ENCODE peak calls at places on chromosome 10, in nine cellular contexts. K is HCT116, I is neural progenitor cell, X is H9, O is endothelial cell of umbilical vein, N is fibroblast of lung, R is astrocyte, D is mammary epithelial cell, H is mesenchymal stem cell. S is an unnamed sample. For H3K9me3, the result is how much of the 10 kb centered on the place peaks cover.

GRCh38 chr10:16777473-16778370 is 39.5 kb downstream of the RSU1 start:
- DNase-seq in I (peak), K (peak), D (peak), H (peak), N (peak), X (no peak), O (peak), R (peak), S (peak)

GRCh38 chr10:97549587-97550322 is 22.8 kb upstream of the ANKRD2 start:
- DNase-seq in O (no peak), D (peak), K (no peak), I (peak), R (no peak), N (no peak), X (peak), H (peak), S (no peak)

GRCh38 chr10:48526371-48526821 is 78.5 kb downstream of the ARHGAP22 start:
- DNase-seq in N (peak), X (peak), O (peak), H (peak), K (no peak), R (peak), D (peak), I (peak), S (no peak)

GRCh38 chr10:125797999-125798662 is 22.5 kb upstream of the MMP21 start:
- DNase-seq in N (no peak), R (no peak), O (no peak), I (no peak), X (no peak), K (no peak), H (no peak), D (no peak), S (no peak)

GRCh38 chr10:97426776-97427570 is 982 bp downstream of the PGAM1 start:
- DNase-seq in K (no peak), R (no peak), N (peak), O (peak), I (peak), D (no peak), X (no peak), H (peak), S (no peak)

GRCh38 chr10:34931216-34931615 is 116.1 kb upstream of the PARD3 start:
- DNase-seq in D (no peak), O (no peak), I (no peak), K (no peak), X (no peak), R (no peak), N (no peak), H (no peak), S (no peak)

GRCh38 chr10:57018452-57018851 is 657.4 kb upstream of the ZWINT start:
- DNase-seq in K (no peak), H (no peak), R (no peak), I (no peak), O (no peak), N (no peak), X (no peak), D (no peak), S (no peak)

GRCh38 chr10:23275355-23275754 is 69.2 kb downstream of the C10orf67 start:
- DNase-seq in I (no peak), D (no peak), K (no peak), R (no peak), X (no peak), N (no peak), O (no peak), H (no peak), S (no peak)

GRCh38 chr10:81548160-81548559 is 326.8 kb upstream of the NRG3 start:
- DNase-seq in O (no peak), H (no peak), D (no peak), N (no peak), X (peak), K (no peak), R (no peak), I (peak), S (no peak)

GRCh38 chr10:94983555-94983954 is 45.1 kb downstream of the CYP2C9 start:
- DNase-seq in O (no peak), R (no peak), H (no peak), X (no peak), N (no peak), I (peak), D (no peak), K (no peak), S (no peak)

GRCh38 chr10:113947138-113948011 is 92.9 kb downstream of the NHLRC2 start:
- DNase-seq in O (no peak), N (peak), H (no peak), R (peak), X (no peak), D (no peak), I (no peak), K (no peak), S (peak)

GRCh38 chr10:114030140-114030539 is 13.5 kb upstream of the ADRB1 start:
- DNase-seq in X (no peak), D (peak), H (no peak), K (peak), R (no peak), I (no peak), O (no peak), N (no peak), S (no peak)

GRCh38 chr10:73517166-73517888 is 21.5 kb upstream of the PPP3CB start:
- DNase-seq in I (no peak), O (no peak), X (no peak), D (no peak), N (peak), H (peak), R (peak), K (no peak), S (no peak)

GRCh38 chr10:120460776-120461175 is 3.7 kb downstream of the PLPP4 start:
- DNase-seq in H (peak), R (peak), I (no peak), X (no peak), K (no peak), N (peak), O (peak), D (peak), S (no peak)

GRCh38 chr10:121524138-121524817 is 74.0 kb downstream of the FGFR2 start:
- DNase-seq in K (no peak), I (no peak), D (no peak), H (no peak), N (no peak), O (no peak), R (no peak), X (no peak), S (no peak)

GRCh38 chr10:86403183-86403797 is 36.7 kb upstream of the GRID1 start:
- DNase-seq in N (no peak), R (no peak), D (no peak), O (no peak), K (no peak), I (no peak), X (no peak), H (no peak), S (no peak)

GRCh38 chr10:127928021-127928806 is 21.3 kb downstream of the PTPRE start:
- DNase-seq in R (peak), I (no peak), H (peak), O (peak), N (peak), D (no peak), K (no peak), X (no peak), S (no peak)

GRCh38 chr10:15267496-15267895 is 99.0 kb upstream of the NMT2 start:
- DNase-seq in I (no peak), R (no peak), H (no peak), K (no peak), O (no peak), D (no peak), X (no peak), N (no peak), S (peak)

GRCh38 chr10:372566-372965 is 237.3 kb downstream of the ZMYND11 start:
- DNase-seq in I (no peak), H (no peak), R (no peak), X (no peak), K (no peak), O (no peak), D (no peak), N (no peak), S (no peak)

GRCh38 chr10:125264752-125265578 is 104.6 kb upstream of the CTBP2 start:
- DNase-seq in D (peak), X (no peak), O (no peak), I (no peak), K (no peak), R (no peak), N (no peak), H (no peak), S (peak)

GRCh38 chr10:12730809-12731519 is 270.5 kb downstream of the CCDC3 start:
- DNase-seq in H (peak), O (no peak), X (no peak), R (no peak), I (no peak), K (no peak), D (no peak), N (no peak), S (no peak)

GRCh38 chr10:6844251-6844650 is 264.2 kb upstream of the PRKCQ start:
- DNase-seq in R (no peak), O (no peak), K (no peak), D (no peak), H (no peak), I (no peak), N (no peak), X (no peak), S (no peak)

GRCh38 chr10:76393875-76394706 is 962.7 kb downstream of the LRMDA start:
- DNase-seq in K (no peak), I (no peak), N (peak), X (no peak), H (no peak), D (no peak), R (no peak), O (no peak), S (no peak)

GRCh38 chr10:22932626-22933370 is 4.9 kb downstream of the ARMC3 start:
- DNase-seq in H (no peak), I (no peak), R (no peak), D (no peak), N (no peak), X (no peak), O (no peak), K (no peak), S (peak)

GRCh38 chr10:58963723-58964124 is 212.7 kb upstream of the PHYHIPL start:
- DNase-seq in I (peak), H (no peak), R (no peak), N (no peak), O (no peak), K (no peak), D (no peak), X (peak), S (no peak)

GRCh38 chr10:96249264-96249663 is 22.1 kb downstream of the BLNK start:
- DNase-seq in I (no peak), X (no peak), R (no peak), O (no peak), H (no peak), N (no peak), D (no peak), K (no peak), S (no peak)

GRCh38 chr10:89702121-89702480 is 711 bp downstream of the KIF20B start:
- DNase-seq in O (no peak), R (no peak), K (no peak), D (peak), H (peak), N (peak), X (no peak), I (peak), S (peak)

DNA sequence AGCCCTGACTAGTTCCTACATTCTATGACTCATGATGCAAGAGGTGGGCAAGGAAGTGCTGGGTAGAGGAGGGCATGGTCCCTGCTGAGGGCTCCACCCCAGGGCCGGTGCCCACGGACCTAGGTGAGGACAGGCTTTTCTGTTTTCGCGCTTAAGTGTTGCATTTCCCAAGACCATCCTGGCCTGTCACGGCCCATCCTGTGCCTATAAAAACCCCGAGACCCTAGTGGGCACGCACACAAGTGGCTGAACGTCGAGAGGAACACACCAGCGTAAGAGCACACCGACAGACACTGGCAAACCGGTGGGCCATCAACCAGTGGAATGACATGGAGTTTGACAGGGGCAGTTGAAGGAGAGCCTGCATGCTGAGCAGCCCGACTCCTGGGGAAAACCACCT is 680.7 kb upstream of the GHITM start:
- DNase-seq in N (no peak), R (no peak), I (no peak), O (no peak), X (no peak), H (no peak), K (no peak), D (no peak), S (no peak)
- H3K9me3 ChIP-seq in N (under half), R (under half), I (under half), O (under half), X (under half), H (under half), K (under half), D (under half), S (under half)

GRCh38 chr10:28130267-28130666 is 131.4 kb upstream of the ODAD2 start:
- DNase-seq in O (peak), R (peak), X (no peak), D (peak), H (peak), K (no peak), I (no peak), N (peak), S (no peak)
- H2AFZ ChIP-seq in O (peak), R (no peak), X (no peak), D (peak), H (no peak), K (no peak), I (no peak), N (no peak), S (no peak)

GRCh38 chr10:105187243-105187642 is 546.2 kb downstream of the SORCS3 start:
- DNase-seq in H (no peak), R (peak), D (no peak), K (no peak), O (no peak), X (no peak), I (peak), N (peak), S (no peak)
- H3K9me3 ChIP-seq in H (under half), R (under half), D (under half), K (under half), O (under half), X (under half), I (under half), N (under half), S (under half)

DNA sequence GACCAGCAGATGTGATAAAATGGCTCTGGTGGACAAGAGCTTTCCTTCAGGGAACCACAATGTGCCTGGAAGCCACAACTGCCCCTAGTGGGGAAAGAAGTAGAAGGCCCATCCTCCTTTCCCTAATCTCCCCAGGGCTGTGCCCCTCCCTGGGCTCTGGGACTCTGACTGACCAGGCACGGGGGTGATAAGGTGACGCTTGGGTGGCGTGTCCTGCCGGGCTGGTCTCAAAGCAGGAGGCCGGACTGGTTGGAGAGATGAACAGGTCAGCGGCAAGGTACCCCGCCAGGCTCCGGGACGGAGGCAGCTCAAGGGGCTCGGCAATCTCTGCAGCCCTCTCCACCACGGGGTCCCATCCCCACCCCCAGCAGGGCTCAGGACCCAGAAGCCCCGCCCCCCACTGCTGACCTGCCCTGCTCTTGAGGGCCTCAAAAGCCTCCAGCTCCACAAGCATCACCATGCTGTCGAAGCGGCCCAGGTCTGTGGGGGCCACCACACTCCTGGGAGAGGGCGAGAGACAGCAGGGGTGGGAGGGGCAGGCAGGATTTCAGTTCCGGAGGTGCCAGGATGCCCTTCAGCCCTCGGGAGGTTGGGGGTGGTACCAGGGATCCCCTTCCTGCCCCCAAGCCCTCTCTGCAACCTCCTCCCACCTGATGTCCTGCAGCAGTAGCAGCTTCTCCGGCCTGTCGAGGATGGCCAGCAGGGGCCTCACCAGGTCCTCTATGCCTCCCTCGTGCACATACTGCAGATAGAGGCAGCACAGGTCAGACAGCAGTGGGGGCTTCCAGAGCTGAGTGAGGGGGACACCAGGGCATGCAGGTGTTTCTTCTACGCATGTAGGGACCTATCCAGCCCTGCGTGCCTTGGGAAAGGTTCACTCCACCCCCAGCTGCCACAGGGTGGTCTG is 12.2 kb downstream of the LZTS2 start:
- DNase-seq in K (no peak), I (peak), O (no peak), X (peak), N (no peak), D (no peak), H (peak), R (no peak), S (no peak)
- H2AFZ ChIP-seq in K (no peak), I (no peak), O (no peak), X (no peak), N (no peak), D (no peak), H (no peak), R (peak), S (no peak)

GRCh38 chr10:131155218-131155902 is 156.2 kb downstream of the TCERG1L start:
- DNase-seq in I (no peak), H (no peak), R (no peak), N (no peak), X (no peak), O (no peak), K (no peak), D (no peak), S (no peak)
- H3K9me3 ChIP-seq in I (under half), H (under half), R (under half), N (under half), X (under half), O (under half), K (under half), D (under half), S (under half)

DNA sequence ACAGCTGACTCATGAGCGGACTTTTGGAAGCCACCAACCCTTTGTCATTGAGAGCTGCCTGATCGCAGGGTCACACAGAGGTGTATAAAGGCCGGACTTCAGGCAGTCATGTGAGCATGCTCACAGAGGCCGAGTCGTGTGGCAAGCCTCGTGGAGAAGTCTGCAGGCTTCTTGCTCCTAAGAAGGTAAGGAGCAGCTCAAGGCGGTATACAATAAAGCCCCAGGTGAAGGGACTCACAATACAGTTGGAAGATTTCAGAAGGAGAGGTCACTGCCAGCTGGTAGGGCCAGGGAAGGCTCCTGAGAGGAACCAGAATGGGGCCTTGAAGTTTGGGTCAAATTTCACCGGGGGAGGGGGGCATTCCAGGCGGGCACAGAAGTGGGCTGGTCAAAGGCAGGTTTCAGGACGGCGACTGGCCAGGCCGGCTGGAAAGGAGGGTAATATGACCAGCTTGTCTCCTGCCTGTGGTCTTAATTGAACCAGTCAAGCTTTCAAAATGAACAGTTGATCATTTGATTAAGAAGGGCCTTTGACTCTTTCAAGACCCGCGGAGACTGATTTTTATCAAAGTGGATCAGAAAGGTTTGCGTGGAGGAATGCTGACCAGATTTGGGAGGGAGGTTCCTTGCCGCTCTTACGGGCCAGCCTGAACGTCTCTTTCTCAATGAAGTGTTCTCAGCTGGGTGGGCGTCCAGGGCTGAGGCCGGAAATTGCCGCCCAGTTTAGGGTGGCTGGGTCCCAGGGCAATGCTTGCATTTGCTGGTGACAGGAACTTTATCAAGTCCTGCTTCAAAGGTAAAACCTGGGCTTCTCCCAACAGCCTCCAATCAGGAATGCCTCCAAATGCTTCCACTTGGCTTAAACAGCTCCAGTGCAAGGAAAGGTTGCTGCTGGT is 178.6 kb downstream of the EMX2 start:
- DNase-seq in X (peak), N (no peak), I (peak), O (no peak), R (no peak), D (no peak), K (no peak), H (no peak), S (no peak)
- H2AFZ ChIP-seq in X (peak), N (no peak), I (peak), O (no peak), R (no peak), D (no peak), K (no peak), H (no peak), S (no peak)

DNA sequence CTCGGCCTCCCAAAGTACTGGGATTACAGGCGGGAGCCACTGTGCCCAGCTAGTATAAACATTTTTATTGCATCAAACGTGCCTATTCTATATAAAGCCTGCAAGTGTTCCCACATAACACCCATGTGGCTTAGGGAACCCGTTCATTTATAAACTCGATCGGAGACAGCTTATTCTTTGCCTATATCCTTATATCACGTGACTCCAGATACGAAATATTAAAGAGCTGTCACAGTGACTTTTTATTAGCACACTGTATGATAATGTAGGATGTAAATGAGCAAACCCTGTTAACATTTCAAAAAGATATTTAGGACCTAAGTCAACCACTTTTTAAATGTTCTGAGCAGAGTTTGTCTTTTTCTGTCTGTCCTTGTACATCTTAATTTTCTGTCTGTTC is 642.9 kb upstream of the ADARB2 start:
- DNase-seq in I (no peak), K (no peak), X (no peak), D (no peak), H (no peak), N (no peak), R (no peak), O (no peak), S (no peak)
- H3K9me3 ChIP-seq in I (under half), K (under half), X (under half), D (under half), H (under half), N (under half), R (under half), O (under half), S (under half)